ENCODE peak calls at places on chromosomes 6 and 20, in five cellular contexts. F is cardiac fibroblast, X is GM12865, R is dorsolateral prefrontal cortex, N is sigmoid colon. C is an unnamed sample.

GRCh38 chr6:23600118-23600517 is 525.9 kb upstream of the NRSN1 start:
- DNase-seq in X (no peak), N (no peak), F (no peak), R (no peak), C (no peak)

GRCh38 chr6:85660181-85660611 is 17.5 kb upstream of the SYNCRIP start:
- DNase-seq in X (no peak), F (peak; percentile 96), N (no peak), R (peak; percentile 41), C (no peak)

GRCh38 chr6:14354919-14355572 is 237.5 kb downstream of the CD83 start:
- DNase-seq in R (no peak), N (peak; percentile 80), F (peak; percentile 88), X (no peak), C (no peak)

GRCh38 chr6:119137194-119138072 is 59.0 kb upstream of the FAM184A start:
- DNase-seq in R (no peak), N (no peak), X (no peak), F (peak; percentile 72), C (no peak)

GRCh38 chr6:111818539-111819226 is 54.6 kb downstream of the FYN start:
- DNase-seq in F (no peak), R (no peak), N (no peak), X (no peak), C (no peak)

GRCh38 chr6:146851837-146852236 is 253.1 kb downstream of the ADGB start:
- DNase-seq in N (no peak), X (peak; percentile 11), F (peak; percentile 90), R (no peak), C (no peak)

GRCh38 chr6:147205690-147206600 is 1.7 kb downstream of the STXBP5 start:
- DNase-seq in X (no peak), R (no peak), N (no peak), F (peak; percentile 56), C (no peak)

GRCh38 chr20:41138527-41139226 is 1.3 kb downstream of the PLCG1 start:
- DNase-seq in R (no peak), N (no peak), F (peak; percentile 27), X (peak; percentile 49), C (no peak)

GRCh38 chr20:14861028-14861699 is 523.8 kb upstream of the FLRT3 start:
- DNase-seq in F (no peak), X (no peak), N (no peak), R (no peak), C (no peak)

GRCh38 chr6:28615955-28616747 is 90.5 kb downstream of the GPX5 start:
- DNase-seq in R (no peak), N (no peak), F (no peak), X (no peak), C (no peak)

GRCh38 chr6:85431271-85431670 is 18.6 kb upstream of the NT5E start:
- DNase-seq in N (no peak), R (no peak), X (no peak), F (no peak), C (no peak)

GRCh38 chr6:75776461-75776860 is 27.4 kb downstream of the MYO6 start:
- DNase-seq in F (no peak), R (no peak), N (no peak), X (no peak), C (no peak)

GRCh38 chr6:22411408-22412105 is 114.7 kb upstream of the PRL start:
- DNase-seq in X (no peak), N (no peak), F (peak; percentile 10), R (no peak), C (no peak)

GRCh38 chr6:160261991-160262718 is 3.5 kb upstream of the SLC22A2 start:
- DNase-seq in F (peak; percentile 22), X (peak; percentile 9), R (no peak), N (no peak), C (no peak)

GRCh38 chr6:57109905-57110304 is 19.9 kb downstream of the ZNF451 start:
- DNase-seq in R (no peak), N (no peak), F (peak; percentile 47), X (no peak), C (no peak)

GRCh38 chr6:80425089-80425823 is 318.8 kb downstream of the BCKDHB start:
- DNase-seq in X (no peak), N (no peak), F (peak; percentile 94), R (no peak), C (no peak)

GRCh38 chr6:69489970-69490369 is 306.8 kb downstream of the LMBRD1 start:
- DNase-seq in X (no peak), F (no peak), N (no peak), R (no peak), C (no peak)

GRCh38 chr6:24385536-24386269 is 17.0 kb upstream of the MRS2 start:
- DNase-seq in N (no peak), X (no peak), R (no peak), F (no peak), C (no peak)

GRCh38 chr20:31861346-31862156 is 8.8 kb downstream of the DUSP15 start:
- DNase-seq in F (no peak), N (no peak), R (no peak), X (peak; percentile 86), C (peak; percentile 97)

GRCh38 chr20:33209789-33210188 is 7.4 kb upstream of the BPIFA3 start:
- DNase-seq in F (peak; percentile 59), N (no peak), R (peak; percentile 28), X (peak; percentile 63), C (no peak)

GRCh38 chr6:141561154-141561553 is 571.6 kb upstream of the GJE1 start:
- DNase-seq in F (no peak), N (no peak), X (no peak), R (no peak), C (no peak)

GRCh38 chr6:148758492-148758891 is 11.7 kb downstream of the UST start:
- DNase-seq in F (no peak), X (peak; percentile 95), N (no peak), R (peak; percentile 23), C (no peak)

GRCh38 chr20:49888341-49889244 is 26.7 kb downstream of the SPATA2 start:
- DNase-seq in F (peak; percentile 65), R (peak; percentile 79), X (peak; percentile 80), N (peak; percentile 62), C (peak; percentile 94)

GRCh38 chr6:8047466-8048292 is 16.5 kb downstream of the BLOC1S5 start:
- DNase-seq in X (no peak), R (no peak), N (no peak), F (peak; percentile 86), C (no peak)

GRCh38 chr6:124964084-124964763 is 2.0 kb downstream of the RNF217 start:
- DNase-seq in R (no peak), N (peak; percentile 85), F (peak; percentile 80), X (no peak), C (no peak)

GRCh38 chr6:7196685-7197283 is 89.0 kb downstream of the RREB1 start:
- DNase-seq in X (no peak), N (no peak), F (no peak), R (no peak), C (no peak)

GRCh38 chr6:38033442-38033982 is 214.0 kb downstream of the ZFAND3 start:
- DNase-seq in R (no peak), X (no peak), N (no peak), F (no peak), C (no peak)

GRCh38 chr6:170226647-170227046 is 64.2 kb downstream of the DLL1 start:
- DNase-seq in N (peak; percentile 19), X (no peak), F (no peak), R (no peak), C (no peak)

GRCh38 chr6:31004285-31004684 is 6.0 kb upstream of the MUC22 start:
- DNase-seq in R (no peak), F (no peak), N (no peak), X (peak; percentile 48), C (no peak)

GRCh38 chr6:99241905-99242534 is 107.5 kb downstream of the FAXC start:
- DNase-seq in N (no peak), X (peak; percentile 38), F (peak; percentile 44), R (no peak), C (no peak)

GRCh38 chr6:127481628-127482027 is 22.4 kb upstream of the KIAA0408 start:
- DNase-seq in R (no peak), F (peak; percentile 48), N (no peak), X (no peak), C (no peak)

GRCh38 chr6:87237804-87238203 is 82.4 kb downstream of the ZNF292 start:
- DNase-seq in X (peak; percentile 35), N (no peak), F (peak; percentile 42), R (no peak), C (no peak)

GRCh38 chr6:168956884-168957730 is 296.5 kb downstream of the THBS2 start:
- DNase-seq in X (peak; percentile 69), F (peak; percentile 90), N (peak; percentile 90), R (peak; percentile 65), C (no peak)

GRCh38 chr6:39357998-39358686 is 35.6 kb upstream of the KCNK16 start:
- DNase-seq in R (no peak), N (peak; percentile 76), F (peak; percentile 77), X (peak; percentile 23), C (no peak)

GRCh38 chr6:30124391-30124790 is 11.5 kb upstream of the TRIM31 start:
- DNase-seq in F (no peak), X (no peak), R (peak; percentile 23), N (no peak), C (no peak)

GRCh38 chr6:105443941-105444340 is 41.1 kb upstream of the PREP start:
- DNase-seq in X (no peak), N (no peak), R (no peak), F (no peak), C (no peak)

GRCh38 chr6:127586372-127586771 is 9.4 kb downstream of the C6orf58 start:
- DNase-seq in X (no peak), N (no peak), R (no peak), F (no peak), C (no peak)

GRCh38 chr6:137870744-137871247 is 3.7 kb downstream of the TNFAIP3 start:
- DNase-seq in F (peak; percentile 61), R (no peak), N (no peak), X (peak; percentile 87), C (no peak)
- TF ChIP-seq CTCF in F (peak; percentile 34), R (no peak), N (peak; percentile 15), X (peak; percentile 38), C (no peak)

DNA sequence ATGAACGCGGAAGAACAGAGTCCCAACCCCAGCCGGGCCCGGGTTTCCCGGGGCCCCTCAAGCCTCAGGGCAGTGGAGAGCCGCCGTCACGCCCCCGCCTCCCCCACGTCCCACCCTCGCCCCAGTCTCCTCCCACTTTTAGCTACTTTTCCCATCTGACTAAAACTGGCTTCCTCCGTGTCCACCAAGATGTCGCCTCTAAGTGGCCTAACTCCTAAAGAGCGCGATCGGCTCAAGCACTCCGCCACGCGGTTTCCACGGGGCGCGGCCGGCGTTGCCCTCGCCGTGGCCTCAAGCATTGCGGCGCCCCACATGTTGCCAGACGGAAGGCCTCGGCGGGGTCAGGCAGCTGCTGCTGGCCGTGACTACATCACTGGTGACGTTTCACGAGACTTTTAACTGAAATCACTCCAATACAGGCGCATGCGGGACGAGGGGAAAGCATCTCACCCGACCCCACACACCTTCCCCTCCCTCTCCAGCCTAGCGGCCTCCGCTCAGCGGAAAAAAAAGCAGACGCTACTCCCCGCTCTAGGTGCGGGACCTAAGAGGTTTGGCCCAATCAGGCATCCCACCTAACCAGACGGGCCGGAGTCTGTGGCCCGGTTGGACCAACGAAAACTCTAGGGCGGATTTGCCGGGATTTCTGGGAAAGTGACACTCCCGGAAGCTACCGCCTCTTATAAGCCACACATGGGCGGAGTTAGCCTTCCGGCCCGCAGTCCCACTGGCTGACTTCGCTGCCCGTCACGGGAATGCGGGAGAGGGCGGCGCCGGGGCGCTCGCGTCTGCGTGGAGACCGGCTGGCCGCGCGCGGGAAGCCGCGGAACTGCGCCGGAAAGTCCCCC is at the start of gene NXT1:
- DNase-seq in N (peak; percentile 99), R (peak; percentile 97), X (peak; percentile 98), F (peak; percentile 99), C (peak; percentile 35)
- TF ChIP-seq CTCF in N (no peak), R (peak; percentile 2), X (no peak), F (no peak), C (no peak)

GRCh38 chr20:62824476-62825287 is 7.8 kb downstream of the COL9A3 start:
- DNase-seq in R (no peak), X (peak; percentile 59), F (no peak), N (peak; percentile 93), C (peak; percentile 88)
- TF ChIP-seq CTCF in R (no peak), X (no peak), F (no peak), N (no peak), C (no peak)

GRCh38 chr20:58256307-58256706 is 27.9 kb upstream of the ANKRD60 start:
- DNase-seq in R (no peak), X (no peak), N (no peak), F (no peak), C (no peak)
- TF ChIP-seq CTCF in R (no peak), X (no peak), N (no peak), F (no peak), C (no peak)